ENCODE peak calls at places on chromosomes 16 and 17, in four cellular contexts. One of them, this sample, is unnamed. For H3K27me3 and H3K4me1, the result is how much of the 10 kb centered on the place peaks cover.

GRCh38 chr17:7833011-7833794 is 814 bp upstream of the KDM6B start:
- DNase-seq in lung: no peak
- DNase-seq in DND-41: no peak
- DNase-seq in pancreas: peak
- DNase-seq in this sample: no peak

GRCh38 chr17:65583921-65584603 is 22.6 kb upstream of the AXIN2 start:
- DNase-seq in lung: no peak
- DNase-seq in DND-41: no peak
- DNase-seq in pancreas: peak
- DNase-seq in this sample: no peak

GRCh38 chr17:21380659-21381058 is 4.5 kb downstream of the KCNJ12 start:
- DNase-seq in DND-41: no peak
- DNase-seq in lung: no peak
- DNase-seq in pancreas: no peak
- DNase-seq in this sample: no peak

GRCh38 chr17:79388556-79389295 is 222.1 kb downstream of the RBFOX3 start:
- DNase-seq in DND-41: peak
- DNase-seq in pancreas: peak
- DNase-seq in lung: peak
- DNase-seq in this sample: no peak

GRCh38 chr16:50666658-50667496 is 14.2 kb downstream of the SNX20 start:
- DNase-seq in pancreas: no peak
- DNase-seq in lung: no peak
- DNase-seq in DND-41: no peak
- DNase-seq in this sample: peak

GRCh38 chr16:56294014-56294413 is 102.7 kb downstream of the GNAO1 start:
- DNase-seq in DND-41: no peak
- DNase-seq in lung: no peak
- DNase-seq in pancreas: no peak
- DNase-seq in this sample: no peak

GRCh38 chr17:4208228-4208627 is 55.6 kb downstream of the ANKFY1 start:
- DNase-seq in DND-41: no peak
- DNase-seq in pancreas: no peak
- DNase-seq in lung: no peak
- DNase-seq in this sample: no peak

GRCh38 chr16:88469615-88470395 is 16.7 kb downstream of the ZFPM1 start:
- DNase-seq in DND-41: no peak
- DNase-seq in lung: no peak
- DNase-seq in pancreas: no peak
- DNase-seq in this sample: peak

GRCh38 chr17:46853896-46854444 is 2.6 kb downstream of the WNT9B start:
- DNase-seq in lung: no peak
- DNase-seq in DND-41: no peak
- DNase-seq in pancreas: no peak
- DNase-seq in this sample: no peak

GRCh38 chr17:61400058-61400785 is 579 bp downstream of the TBX2 start:
- DNase-seq in lung: no peak
- DNase-seq in DND-41: no peak
- DNase-seq in pancreas: no peak
- DNase-seq in this sample: no peak

GRCh38 chr17:4509923-4510614 is 11.4 kb downstream of the SPNS2 start:
- DNase-seq in pancreas: no peak
- DNase-seq in lung: no peak
- DNase-seq in DND-41: no peak
- DNase-seq in this sample: no peak

GRCh38 chr17:67785122-67785477 is 40.2 kb upstream of the BPTF start:
- DNase-seq in DND-41: no peak
- DNase-seq in pancreas: no peak
- DNase-seq in lung: no peak
- DNase-seq in this sample: no peak

GRCh38 chr17:72822358-72823023 is 270.0 kb downstream of the SLC39A11 start:
- DNase-seq in lung: no peak
- DNase-seq in pancreas: no peak
- DNase-seq in DND-41: peak
- DNase-seq in this sample: no peak

GRCh38 chr16:86882586-86883280 is 304.4 kb downstream of the FOXL1 start:
- DNase-seq in lung: no peak
- DNase-seq in pancreas: no peak
- DNase-seq in DND-41: no peak
- DNase-seq in this sample: no peak

GRCh38 chr17:79843917-79844815 is 4.9 kb upstream of the CBX4 start:
- DNase-seq in lung: no peak
- DNase-seq in DND-41: no peak
- DNase-seq in pancreas: peak
- DNase-seq in this sample: no peak

GRCh38 chr17:16937431-16937830 is 34.5 kb downstream of the TNFRSF13B start:
- DNase-seq in DND-41: no peak
- DNase-seq in pancreas: no peak
- DNase-seq in lung: no peak
- DNase-seq in this sample: no peak

GRCh38 chr17:64216030-64216384 is 47.1 kb downstream of the TEX2 start:
- DNase-seq in pancreas: no peak
- DNase-seq in DND-41: no peak
- DNase-seq in lung: no peak
- DNase-seq in this sample: no peak

GRCh38 chr17:3167574-3167973 is 29.7 kb upstream of the OR1A2 start:
- DNase-seq in lung: no peak
- DNase-seq in pancreas: no peak
- DNase-seq in DND-41: no peak
- DNase-seq in this sample: no peak

GRCh38 chr17:38912221-38912813 is 13.1 kb upstream of the LASP1NB start:
- DNase-seq in pancreas: peak
- DNase-seq in lung: no peak
- DNase-seq in DND-41: no peak
- DNase-seq in this sample: no peak

GRCh38 chr16:25895371-25895770 is 203.6 kb downstream of the HS3ST4 start:
- DNase-seq in lung: no peak
- DNase-seq in DND-41: no peak
- DNase-seq in pancreas: no peak
- DNase-seq in this sample: no peak

GRCh38 chr17:50585346-50585745 is 24.8 kb downstream of the CACNA1G start:
- DNase-seq in lung: no peak
- DNase-seq in pancreas: no peak
- DNase-seq in DND-41: no peak
- DNase-seq in this sample: no peak
- H3K27me3 ChIP-seq in lung: under half
- H3K27me3 ChIP-seq in pancreas: under half
- H3K27me3 ChIP-seq in DND-41: under half
- H3K27me3 ChIP-seq in this sample: under half

GRCh38 chr16:30445408-30446202 is at the start of gene SEPHS2:
- DNase-seq in DND-41: peak
- DNase-seq in lung: peak
- DNase-seq in pancreas: peak
- DNase-seq in this sample: peak
- H3K4me1 ChIP-seq in DND-41: under half
- H3K4me1 ChIP-seq in lung: under half
- H3K4me1 ChIP-seq in pancreas: under half
- H3K4me1 ChIP-seq in this sample: under half

DNA sequence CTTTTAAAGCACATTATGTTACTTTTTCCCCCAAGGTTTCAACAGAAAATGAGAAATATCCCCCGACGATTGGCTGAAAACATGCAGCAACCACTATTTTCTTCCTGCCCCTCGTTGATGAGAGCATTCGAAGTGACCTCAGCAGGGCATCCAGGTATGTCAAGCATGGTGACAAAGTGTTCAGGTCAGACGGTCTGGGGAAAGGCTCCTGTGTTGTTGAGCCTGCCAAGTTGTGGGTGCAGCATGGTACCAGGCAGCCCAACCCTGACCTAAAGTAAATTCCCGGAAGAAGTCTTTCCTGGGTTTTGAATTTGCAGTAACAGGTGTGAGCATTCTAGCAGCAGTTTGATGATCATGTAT is 51.7 kb upstream of the SEC14L1 start:
- DNase-seq in DND-41: no peak
- DNase-seq in pancreas: no peak
- DNase-seq in lung: no peak
- DNase-seq in this sample: no peak
- H3K4me3 ChIP-seq in DND-41: peak
- H3K4me3 ChIP-seq in pancreas: peak
- H3K4me3 ChIP-seq in lung: peak
- H3K4me3 ChIP-seq in this sample: peak

GRCh38 chr16:8579559-8579958 is 10.8 kb downstream of the TMEM114 start:
- DNase-seq in pancreas: no peak
- DNase-seq in lung: no peak
- DNase-seq in DND-41: no peak
- DNase-seq in this sample: no peak
- H3K27me3 ChIP-seq in pancreas: under half
- H3K27me3 ChIP-seq in lung: under half
- H3K27me3 ChIP-seq in DND-41: under half
- H3K27me3 ChIP-seq in this sample: under half

This sample was measured in CD8-positive, alpha-beta memory T cell.